ENCODE peak calls at places on chromosomes 11 and 22, in four cellular contexts. One of them, this sample, is unnamed. For H3K36me3, the result is how much of the 10 kb centered on the place peaks cover.

GRCh38 chr11:56876621-56877312 is 111.9 kb upstream of the OR5AK2 start:
- DNase-seq in NT2/D1: no peak
- DNase-seq in brain microvascular endothelial cell: peak
- DNase-seq in psoas muscle: no peak
- DNase-seq in this sample: no peak

GRCh38 chr11:62451243-62451626 is 32.4 kb downstream of the SCGB1A1 start:
- DNase-seq in brain microvascular endothelial cell: no peak
- DNase-seq in psoas muscle: no peak
- DNase-seq in NT2/D1: no peak
- DNase-seq in this sample: no peak

GRCh38 chr22:46089426-46090041 is 60.8 kb upstream of the PPARA start:
- DNase-seq in brain microvascular endothelial cell: no peak
- DNase-seq in NT2/D1: no peak
- DNase-seq in psoas muscle: peak
- DNase-seq in this sample: peak

GRCh38 chr11:8018742-8019631 is 31.9 kb downstream of the EIF3F start:
- DNase-seq in NT2/D1: peak
- DNase-seq in psoas muscle: peak
- DNase-seq in brain microvascular endothelial cell: peak
- DNase-seq in this sample: peak

GRCh38 chr11:83009999-83010398 is 61.7 kb downstream of the RAB30 start:
- DNase-seq in NT2/D1: no peak
- DNase-seq in psoas muscle: no peak
- DNase-seq in brain microvascular endothelial cell: no peak
- DNase-seq in this sample: no peak

GRCh38 chr11:1942541-1943260 is 4.4 kb upstream of the MRPL23 start:
- DNase-seq in NT2/D1: no peak
- DNase-seq in psoas muscle: no peak
- DNase-seq in brain microvascular endothelial cell: no peak
- DNase-seq in this sample: peak

GRCh38 chr22:29824677-29825076 is 13.4 kb downstream of the ASCC2 start:
- DNase-seq in psoas muscle: peak
- DNase-seq in brain microvascular endothelial cell: no peak
- DNase-seq in NT2/D1: no peak
- DNase-seq in this sample: peak

GRCh38 chr11:26621147-26621546 is 49.1 kb upstream of the MUC15 start:
- DNase-seq in NT2/D1: no peak
- DNase-seq in brain microvascular endothelial cell: peak
- DNase-seq in psoas muscle: no peak
- DNase-seq in this sample: no peak

GRCh38 chr22:20990184-20991180 is 8.4 kb downstream of the LZTR1 start:
- DNase-seq in psoas muscle: no peak
- DNase-seq in brain microvascular endothelial cell: no peak
- DNase-seq in NT2/D1: no peak
- DNase-seq in this sample: no peak
- H3K36me3 ChIP-seq in psoas muscle: half or more
- H3K36me3 ChIP-seq in brain microvascular endothelial cell: half or more
- H3K36me3 ChIP-seq in NT2/D1: half or more
- H3K36me3 ChIP-seq in this sample: under half

DNA sequence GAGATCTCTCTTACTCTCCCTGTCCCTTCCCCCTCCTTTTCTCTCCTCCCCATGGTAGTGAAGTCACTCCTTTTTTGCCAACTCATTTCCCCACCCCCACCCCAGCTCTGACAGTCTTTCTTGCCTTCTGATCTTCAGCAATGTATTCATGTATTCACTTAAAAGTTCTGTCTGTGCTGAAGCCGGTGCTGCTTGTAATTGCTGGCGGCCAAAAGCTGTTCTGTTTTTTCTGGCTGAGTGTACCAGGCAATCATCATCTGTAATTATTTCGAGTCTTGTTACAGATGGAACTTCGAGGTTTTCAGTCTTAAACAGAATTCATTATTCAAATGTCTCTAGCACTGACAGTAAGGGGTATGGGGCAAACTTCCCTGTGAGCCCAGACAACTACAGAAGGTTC is 99.5 kb downstream of the SPATA19 start:
- DNase-seq in NT2/D1: no peak
- DNase-seq in brain microvascular endothelial cell: no peak
- DNase-seq in psoas muscle: no peak
- DNase-seq in this sample: no peak
- H3K36me3 ChIP-seq in NT2/D1: under half
- H3K36me3 ChIP-seq in brain microvascular endothelial cell: under half
- H3K36me3 ChIP-seq in psoas muscle: under half
- H3K36me3 ChIP-seq in this sample: under half

GRCh38 chr22:26784772-26785171 is 127.4 kb downstream of the MIAT start:
- DNase-seq in psoas muscle: no peak
- DNase-seq in brain microvascular endothelial cell: no peak
- DNase-seq in NT2/D1: no peak
- DNase-seq in this sample: no peak
- H3K36me3 ChIP-seq in psoas muscle: under half
- H3K36me3 ChIP-seq in brain microvascular endothelial cell: under half
- H3K36me3 ChIP-seq in NT2/D1: under half
- H3K36me3 ChIP-seq in this sample: under half

GRCh38 chr11:46778416-46778815 is 59.4 kb downstream of the F2 start:
- DNase-seq in NT2/D1: no peak
- DNase-seq in psoas muscle: no peak
- DNase-seq in brain microvascular endothelial cell: no peak
- DNase-seq in this sample: no peak
- H3K36me3 ChIP-seq in NT2/D1: half or more
- H3K36me3 ChIP-seq in psoas muscle: half or more
- H3K36me3 ChIP-seq in brain microvascular endothelial cell: half or more
- H3K36me3 ChIP-seq in this sample: under half

DNA sequence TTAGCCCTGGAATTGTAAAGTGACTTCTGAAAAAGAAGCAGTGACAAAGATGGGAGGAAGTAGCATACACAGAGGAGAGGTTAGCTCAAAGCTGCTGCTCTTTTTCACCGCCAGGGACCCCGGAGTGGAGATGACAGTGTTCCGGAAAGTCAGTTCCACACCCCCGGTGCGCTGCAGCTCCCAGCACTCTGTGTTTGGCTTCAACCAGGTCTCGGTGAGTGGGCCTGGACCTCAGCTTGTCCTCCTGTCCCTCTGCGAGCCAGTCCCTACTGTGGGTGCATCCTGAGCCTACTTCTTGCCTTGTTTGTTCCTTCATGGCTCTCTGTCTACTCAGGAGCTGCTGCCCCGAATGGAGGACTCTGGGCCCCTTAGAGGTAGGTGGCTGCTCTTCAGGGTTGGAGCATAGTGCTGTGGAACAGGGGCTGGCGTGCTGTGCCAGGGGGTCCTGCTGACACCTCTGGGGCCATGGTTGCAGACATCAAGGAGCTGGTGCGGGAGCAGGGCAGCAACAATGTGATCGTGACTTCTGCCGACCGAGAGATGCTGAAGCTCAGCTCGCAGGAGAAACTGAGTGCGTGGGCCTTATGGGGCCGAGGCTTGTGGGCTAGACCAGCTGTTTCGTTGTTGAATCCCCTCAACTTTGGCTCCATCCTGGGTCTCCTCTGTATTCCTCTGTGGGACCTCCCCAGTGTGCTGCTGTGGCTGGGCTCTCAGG is 1.7 kb downstream of the PCNX3 start:
- DNase-seq in psoas muscle: no peak
- DNase-seq in NT2/D1: no peak
- DNase-seq in brain microvascular endothelial cell: no peak
- DNase-seq in this sample: no peak
- H3K36me3 ChIP-seq in psoas muscle: half or more
- H3K36me3 ChIP-seq in NT2/D1: half or more
- H3K36me3 ChIP-seq in brain microvascular endothelial cell: under half
- H3K36me3 ChIP-seq in this sample: under half